ENCODE peak calls at places on chromosomes 11 and 22, in five cellular contexts. F is central memory CD8-positive, alpha-beta T cell; R is stimulated activated CD4-positive, alpha-beta T cell treated with anti-CD3 and anti-CD28 coated beads, TNF-alpha, amount 100 ng/mL, for 24 hours; Y is Peyer's patch; I is pulmonary artery endothelial cell. Z is an unnamed sample.

GRCh38 chr11:38460901-38461300 is 1862.9 kb upstream of the RAG2 start:
- DNase-seq in R (no peak), F (no peak), Y (no peak), I (no peak), Z (peak)

GRCh38 chr11:66142370-66143263 is 72.5 kb downstream of the PACS1 start:
- DNase-seq in R (no peak), I (no peak), F (no peak), Y (no peak), Z (peak)

GRCh38 chr11:121237686-121238658 is 54.6 kb upstream of the SC5D start:
- DNase-seq in R (no peak), Y (no peak), I (peak), F (no peak), Z (no peak)

GRCh38 chr11:12502041-12502440 is 124.7 kb downstream of the PARVA start:
- DNase-seq in F (no peak), Y (no peak), I (no peak), R (no peak), Z (no peak)

GRCh38 chr11:114366331-114367243 is 33.7 kb downstream of the C11orf71 start:
- DNase-seq in F (no peak), R (no peak), I (peak), Y (no peak), Z (peak)

GRCh38 chr11:44943118-44943517 is 7.6 kb downstream of the TP53I11 start:
- DNase-seq in I (no peak), F (no peak), R (no peak), Y (no peak), Z (no peak)

GRCh38 chr11:122696662-122697061 is 41.1 kb downstream of the UBASH3B start:
- DNase-seq in Y (no peak), F (peak), I (no peak), R (peak), Z (no peak)

GRCh38 chr22:17732251-17732854 is 41.9 kb downstream of the BID start:
- DNase-seq in Y (no peak), F (no peak), R (no peak), I (no peak), Z (no peak)

GRCh38 chr22:44426981-44427380 is 71.1 kb downstream of the RTL6 start:
- DNase-seq in F (no peak), I (no peak), Y (no peak), R (no peak), Z (no peak)

GRCh38 chr11:64687204-64687603 is 35.8 kb downstream of the NRXN2 start:
- DNase-seq in R (no peak), Y (no peak), I (no peak), F (no peak), Z (no peak)

GRCh38 chr11:115132829-115133228 is 371.4 kb downstream of the CADM1 start:
- DNase-seq in F (no peak), R (no peak), Y (peak), I (no peak), Z (peak)

GRCh38 chr11:72705442-72706365 is 31.5 kb upstream of the PDE2A start:
- DNase-seq in Y (no peak), F (no peak), R (no peak), I (no peak), Z (no peak)

GRCh38 chr11:101741479-101742175 is 157.8 kb upstream of the TRPC6 start:
- DNase-seq in F (no peak), R (no peak), Y (no peak), I (no peak), Z (no peak)

GRCh38 chr11:68028802-68029475 is 1.5 kb upstream of the NDUFS8 start:
- DNase-seq in F (no peak), I (no peak), R (no peak), Y (no peak), Z (no peak)

GRCh38 chr11:88282789-88283188 is 54.7 kb downstream of the CTSC start:
- DNase-seq in R (no peak), Y (no peak), I (no peak), F (no peak), Z (no peak)

Z was measured in H54.